ENCODE peak calls at places on chromosome 6, in eight cellular contexts. U is small intestine, W is endodermal cell, T is caudate nucleus, F is cerebellum, E is EH, Y is 8988T, R is AG09319. M is an unnamed sample.

GRCh38 chr6:79111549-79111948 is 33.5 kb upstream of the PHIP start:
- DNase-seq in U (no peak), W (no peak), T (no peak), F (no peak), E (no peak), Y (no peak), R (no peak), M (no peak)

GRCh38 chr6:128252293-128253176 is 267.9 kb downstream of the PTPRK start:
- DNase-seq in U (no peak), W (no peak), T (no peak), F (no peak), E (peak; percentile 58), Y (no peak), R (no peak), M (peak; percentile 36)

GRCh38 chr6:13454286-13455221 is 32.8 kb downstream of the GFOD1 start:
- DNase-seq in U (peak; percentile 53), W (peak; percentile 35), T (no peak), F (no peak), E (peak; percentile 30), Y (no peak), R (no peak), M (peak; percentile 24)

GRCh38 chr6:157556671-157557430 is 175.9 kb downstream of the ZDHHC14 start:
- DNase-seq in U (no peak), W (peak; percentile 42), T (no peak), F (peak; percentile 79), E (no peak), Y (no peak), R (no peak), M (no peak)

GRCh38 chr6:116507324-116507723 is 4.1 kb upstream of the CALHM5 start:
- DNase-seq in U (no peak), W (no peak), T (no peak), F (no peak), E (peak; percentile 21), Y (no peak), R (no peak), M (no peak)

GRCh38 chr6:160750276-160750689 is 48.2 kb downstream of the PLG start:
- DNase-seq in U (no peak), W (peak; percentile 90), T (no peak), F (no peak), E (no peak), Y (no peak), R (no peak), M (peak; percentile 12)

GRCh38 chr6:31882344-31882743 is 3.5 kb upstream of the SLC44A4 start:
- DNase-seq in U (no peak), W (no peak), T (no peak), F (peak; percentile 33), E (peak; percentile 48), Y (no peak), R (no peak), M (peak; percentile 29)

GRCh38 chr6:10521104-10521808 is at the start of gene GCNT2:
- DNase-seq in U (peak; percentile 64), W (peak; percentile 89), T (no peak), F (no peak), E (peak; percentile 20), Y (no peak), R (no peak), M (peak; percentile 66)

GRCh38 chr6:24574809-24575208 is 71.2 kb downstream of the KIAA0319 start:
- DNase-seq in U (no peak), W (no peak), T (no peak), F (no peak), E (peak; percentile 18), Y (no peak), R (no peak), M (no peak)

GRCh38 chr6:103534814-103535213 is 1324.9 kb downstream of the HACE1 start:
- DNase-seq in U (no peak), W (no peak), T (no peak), F (no peak), E (no peak), Y (no peak), R (no peak), M (no peak)

M was measured in astrocyte of the hippocampus.